ENCODE peak calls at places on chromosome 12, in ten cellular contexts. E, S, H, G, U, I, K, A, T and P are unnamed samples.

GRCh38 chr12:64610092-64610659 is at the start of gene RASSF3:
- DNase-seq in E (peak; percentile 93), S (peak; percentile 17), H (peak; percentile 44), G (peak; percentile 76), U (peak; percentile 85), I (peak; percentile 85), K (peak; percentile 61), A (peak; percentile 68), T (peak; percentile 94), P (peak; percentile 73)

GRCh38 chr12:62866451-62867082 is 68.4 kb downstream of the PPM1H start:
- DNase-seq in E (no peak), S (no peak), H (no peak), G (no peak), U (no peak), I (no peak), K (peak; percentile 10), A (no peak), T (no peak), P (no peak)

GRCh38 chr12:126428769-126429168 is 1363.5 kb downstream of the AACS start:
- DNase-seq in E (no peak), S (no peak), H (no peak), G (no peak), U (no peak), I (no peak), K (no peak), A (no peak), T (no peak), P (no peak)

GRCh38 chr12:113208041-113208934 is 13.0 kb upstream of the TPCN1 start:
- DNase-seq in E (peak; percentile 100), S (peak; percentile 28), H (peak; percentile 66), G (peak; percentile 90), U (no peak), I (peak; percentile 66), K (no peak), A (no peak), T (no peak), P (no peak)

GRCh38 chr12:25825494-25825893 is 133.0 kb upstream of the RASSF8 start:
- DNase-seq in E (no peak), S (no peak), H (no peak), G (no peak), U (no peak), I (no peak), K (no peak), A (no peak), T (no peak), P (no peak)

GRCh38 chr12:103269962-103270361 is 225.8 kb downstream of the C12orf42 start:
- DNase-seq in E (no peak), S (no peak), H (no peak), G (no peak), U (no peak), I (no peak), K (no peak), A (no peak), T (no peak), P (no peak)

GRCh38 chr12:16229676-16230075 is 47.8 kb downstream of the SLC15A5 start:
- DNase-seq in E (no peak), S (no peak), H (no peak), G (no peak), U (no peak), I (no peak), K (no peak), A (no peak), T (no peak), P (no peak)

GRCh38 chr12:101857043-101857558 is 20.3 kb upstream of the DRAM1 start:
- DNase-seq in E (peak; percentile 92), S (no peak), H (no peak), G (no peak), U (no peak), I (no peak), K (no peak), A (no peak), T (no peak), P (no peak)

GRCh38 chr12:20507061-20507460 is 138.7 kb downstream of the PDE3A start:
- DNase-seq in E (peak; percentile 48), S (no peak), H (no peak), G (no peak), U (no peak), I (no peak), K (no peak), A (no peak), T (no peak), P (no peak)

GRCh38 chr12:114664661-114665320 is 19.2 kb downstream of the TBX3 start:
- DNase-seq in E (no peak), S (no peak), H (no peak), G (no peak), U (no peak), I (no peak), K (peak; percentile 56), A (no peak), T (no peak), P (no peak)

GRCh38 chr12:105502426-105502930 is 172.0 kb downstream of the C12orf75 start:
- DNase-seq in E (no peak), S (no peak), H (no peak), G (no peak), U (no peak), I (no peak), K (no peak), A (no peak), T (no peak), P (no peak)

GRCh38 chr12:125185740-125186470 is 120.7 kb downstream of the AACS start:
- DNase-seq in E (peak; percentile 52), S (no peak), H (peak; percentile 21), G (peak; percentile 19), U (peak; percentile 86), I (peak; percentile 77), K (peak; percentile 86), A (no peak), T (peak; percentile 93), P (peak; percentile 74)

GRCh38 chr12:23230899-23231298 is 605.9 kb downstream of the ETNK1 start:
- DNase-seq in E (no peak), S (no peak), H (no peak), G (no peak), U (no peak), I (no peak), K (no peak), A (no peak), T (no peak), P (no peak)

GRCh38 chr12:128727461-128727860 is 96.3 kb downstream of the SLC15A4 start:
- DNase-seq in E (no peak), S (no peak), H (no peak), G (no peak), U (no peak), I (no peak), K (no peak), A (no peak), T (no peak), P (no peak)

GRCh38 chr12:95802482-95803264 is 12.1 kb upstream of the NTN4 start:
- DNase-seq in E (no peak), S (no peak), H (no peak), G (no peak), U (no peak), I (no peak), K (no peak), A (no peak), T (no peak), P (peak; percentile 31)

GRCh38 chr12:119540476-119540875 is 53.1 kb upstream of the TMEM233 start:
- DNase-seq in E (no peak), S (no peak), H (no peak), G (no peak), U (no peak), I (no peak), K (no peak), A (no peak), T (no peak), P (no peak)

GRCh38 chr12:110760204-110760609 is 17.5 kb upstream of the PPP1CC start:
- DNase-seq in E (peak; percentile 84), S (no peak), H (no peak), G (no peak), U (no peak), I (no peak), K (no peak), A (no peak), T (no peak), P (no peak)

GRCh38 chr12:25840678-25841077 is 117.8 kb upstream of the RASSF8 start:
- DNase-seq in E (no peak), S (no peak), H (no peak), G (no peak), U (no peak), I (no peak), K (no peak), A (no peak), T (no peak), P (no peak)

GRCh38 chr12:54521291-54522062 is 23.9 kb downstream of the NCKAP1L start:
- DNase-seq in E (no peak), S (no peak), H (no peak), G (no peak), U (no peak), I (no peak), K (no peak), A (no peak), T (no peak), P (no peak)

GRCh38 chr12:27179399-27180214 is 64.5 kb upstream of the STK38L start:
- DNase-seq in E (peak; percentile 96), S (no peak), H (peak; percentile 39), G (no peak), U (no peak), I (no peak), K (no peak), A (peak; percentile 63), T (no peak), P (no peak)
- TF ChIP-seq POLR2A in E (no peak), S (no peak), H (no peak), G (no peak), U (no peak), I (no peak), K (no peak), A (no peak), T (no peak), P (no peak)

GRCh38 chr12:46572644-46573630 is 200.4 kb upstream of the SLC38A2 start:
- DNase-seq in E (no peak), S (no peak), H (no peak), G (no peak), U (no peak), I (no peak), K (no peak), A (no peak), T (no peak), P (no peak)
- H3K4me3 ChIP-seq in E (no peak overlapping the region), S (no peak overlapping the region), H (no peak overlapping the region), G (no peak overlapping the region), U (no peak overlapping the region), I (no peak overlapping the region), K (no peak overlapping the region), A (no peak overlapping the region), T (no peak overlapping the region), P (no peak overlapping the region)

GRCh38 chr12:3168775-3169221 is 91.6 kb downstream of the TSPAN9 start:
- DNase-seq in E (peak; percentile 29), S (no peak), H (peak; percentile 30), G (no peak), U (peak; percentile 11), I (no peak), K (no peak), A (peak; percentile 90), T (peak; percentile 16), P (no peak)
- TF ChIP-seq POLR2A in E (no peak), S (no peak), H (no peak), G (no peak), U (no peak), I (no peak), K (no peak), A (peak; percentile 17), T (no peak), P (no peak)

DNA sequence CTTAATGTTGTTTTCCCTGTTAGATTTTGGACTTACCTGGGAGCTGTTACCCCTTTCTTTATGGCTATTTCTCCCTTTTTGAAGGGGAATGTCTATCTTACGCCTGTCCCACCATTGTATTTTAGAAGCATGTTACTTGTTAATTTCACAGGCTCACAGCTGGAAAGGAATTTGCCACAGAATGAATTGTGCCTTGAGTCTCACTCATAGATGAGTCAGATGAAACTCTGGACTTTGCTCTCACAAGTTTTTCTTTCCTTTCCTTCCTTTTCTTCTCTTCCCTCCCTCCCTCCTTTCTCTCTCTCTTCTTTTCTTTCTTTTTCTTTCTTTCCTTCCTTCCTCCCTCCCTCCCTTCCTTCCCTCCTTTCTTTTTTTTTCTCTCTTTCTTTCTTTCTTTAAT is 9.3 kb upstream of the ATF7IP start:
- DNase-seq in E (no peak), S (no peak), H (no peak), G (no peak), U (no peak), I (no peak), K (no peak), A (no peak), T (no peak), P (no peak)
- H3K4me3 ChIP-seq in E (no peak overlapping the region), S (no peak overlapping the region), H (no peak overlapping the region), G (no peak overlapping the region), U (no peak overlapping the region), I (no peak overlapping the region), K (no peak overlapping the region), A (no peak overlapping the region), T (no peak overlapping the region), P (no peak overlapping the region)